ENCODE peak calls at places on chromosomes 11 and 22, in five cellular contexts. One of them, this sample, is unnamed.

GRCh38 chr11:68347345-68347744 is 35.0 kb downstream of the LRP5 start:
- DNase-seq in AG10803: no peak
- DNase-seq in stomach: no peak
- DNase-seq in caudate nucleus: no peak
- DNase-seq in bronchial epithelial cell: no peak
- DNase-seq in this sample: no peak

GRCh38 chr22:37193629-37194191 is 5.7 kb upstream of the C1QTNF6 start:
- DNase-seq in caudate nucleus: no peak
- DNase-seq in AG10803: peak
- DNase-seq in bronchial epithelial cell: no peak
- DNase-seq in stomach: no peak
- DNase-seq in this sample: no peak

GRCh38 chr22:36027579-36027959 is 1.1 kb downstream of the RBFOX2 start:
- DNase-seq in caudate nucleus: no peak
- DNase-seq in stomach: no peak
- DNase-seq in AG10803: no peak
- DNase-seq in bronchial epithelial cell: no peak
- DNase-seq in this sample: peak

GRCh38 chr11:133898031-133898769 is 52.9 kb upstream of the SPATA19 start:
- DNase-seq in stomach: peak
- DNase-seq in AG10803: no peak
- DNase-seq in bronchial epithelial cell: no peak
- DNase-seq in caudate nucleus: no peak
- DNase-seq in this sample: no peak

GRCh38 chr11:10087621-10088225 is 206.3 kb downstream of the SBF2 start:
- DNase-seq in AG10803: no peak
- DNase-seq in bronchial epithelial cell: no peak
- DNase-seq in stomach: no peak
- DNase-seq in caudate nucleus: no peak
- DNase-seq in this sample: no peak

GRCh38 chr11:77236901-77237300 is 64.6 kb downstream of the GDPD4 start:
- DNase-seq in bronchial epithelial cell: no peak
- DNase-seq in caudate nucleus: no peak
- DNase-seq in stomach: no peak
- DNase-seq in AG10803: no peak
- DNase-seq in this sample: no peak

GRCh38 chr22:47190276-47190956 is 428.0 kb downstream of the TBC1D22A start:
- DNase-seq in caudate nucleus: no peak
- DNase-seq in AG10803: no peak
- DNase-seq in bronchial epithelial cell: no peak
- DNase-seq in stomach: peak
- DNase-seq in this sample: peak

GRCh38 chr22:35604671-35605457 is 12.3 kb downstream of the MB start:
- DNase-seq in bronchial epithelial cell: peak
- DNase-seq in AG10803: peak
- DNase-seq in caudate nucleus: no peak
- DNase-seq in stomach: no peak
- DNase-seq in this sample: no peak

GRCh38 chr11:12137938-12138731 is 27.7 kb downstream of the MICAL2 start:
- DNase-seq in AG10803: peak
- DNase-seq in stomach: no peak
- DNase-seq in caudate nucleus: no peak
- DNase-seq in bronchial epithelial cell: peak
- DNase-seq in this sample: no peak

GRCh38 chr22:35350539-35351503 is 30.1 kb upstream of the HMOX1 start:
- DNase-seq in bronchial epithelial cell: peak
- DNase-seq in stomach: peak
- DNase-seq in AG10803: peak
- DNase-seq in caudate nucleus: peak
- DNase-seq in this sample: peak

GRCh38 chr22:38069372-38070249 is 12.4 kb downstream of the PICK1 start:
- DNase-seq in caudate nucleus: peak
- DNase-seq in stomach: no peak
- DNase-seq in bronchial epithelial cell: no peak
- DNase-seq in AG10803: peak
- DNase-seq in this sample: no peak